ENCODE peak calls at places on chromosome 13, in eight cellular contexts. O is cardiac muscle cell, J is A549, P is fibroblast of the aortic adventitia, V is lung, C is heart right ventricle, U is cardiac fibroblast, L is fibroblast of lung. I is an unnamed sample.

GRCh38 chr13:45325806-45326205 is 15.2 kb downstream of the TPT1 start:
- DNase-seq in O (peak), J (no peak), P (peak), V (no peak), C (peak), U (peak), L (peak), I (peak)

GRCh38 chr13:84760956-84761355 is 878.7 kb upstream of the SLITRK1 start:
- DNase-seq in O (no peak), J (no peak), P (no peak), V (no peak), C (no peak), U (no peak), L (no peak), I (no peak)

GRCh38 chr13:32314271-32314967 is 744 bp downstream of the ZAR1L start:
- DNase-seq in O (no peak), J (no peak), P (no peak), V (peak), C (peak), U (no peak), L (no peak), I (no peak)

GRCh38 chr13:77810891-77811290 is 107.7 kb downstream of the EDNRB start:
- DNase-seq in O (no peak), J (no peak), P (no peak), V (no peak), C (no peak), U (no peak), L (no peak), I (no peak)

GRCh38 chr13:94703271-94703670 is 9.1 kb downstream of the SOX21 start:
- DNase-seq in O (no peak), J (no peak), P (no peak), V (no peak), C (no peak), U (no peak), L (no peak), I (no peak)

GRCh38 chr13:60583196-60583908 is 186.3 kb downstream of the TDRD3 start:
- DNase-seq in O (peak), J (no peak), P (peak), V (no peak), C (no peak), U (peak), L (peak), I (peak)

GRCh38 chr13:43662976-43663375 is 123.8 kb downstream of the ENOX1 start:
- DNase-seq in O (no peak), J (no peak), P (no peak), V (no peak), C (no peak), U (no peak), L (peak), I (peak)

GRCh38 chr13:25857830-25858229 is 194.0 kb downstream of the SHISA2 start:
- DNase-seq in O (no peak), J (no peak), P (no peak), V (no peak), C (no peak), U (no peak), L (no peak), I (no peak)

GRCh38 chr13:50125306-50125555 is 110.0 kb downstream of the KCNRG start:
- DNase-seq in O (no peak), J (no peak), P (no peak), V (no peak), C (no peak), U (no peak), L (no peak), I (no peak)

GRCh38 chr13:113794764-113795173 is 35.7 kb downstream of the TMEM255B start:
- DNase-seq in O (no peak), J (no peak), P (no peak), V (no peak), C (no peak), U (no peak), L (no peak), I (no peak)

GRCh38 chr13:93230466-93230865 is 3.9 kb downstream of the GPC6 start:
- DNase-seq in O (peak), J (no peak), P (peak), V (no peak), C (no peak), U (peak), L (peak), I (peak)

GRCh38 chr13:76884571-76885202 is 1.5 kb downstream of the KCTD12 start:
- DNase-seq in O (peak), J (no peak), P (peak), V (no peak), C (no peak), U (peak), L (peak), I (peak)

GRCh38 chr13:104114111-104114510 is 1047.9 kb upstream of the SLC10A2 start:
- DNase-seq in O (peak), J (no peak), P (no peak), V (no peak), C (no peak), U (peak), L (peak), I (peak)

GRCh38 chr13:113625965-113626661 is 31.9 kb downstream of the ATP4B start:
- DNase-seq in O (peak), J (no peak), P (peak), V (no peak), C (peak), U (peak), L (peak), I (peak)

GRCh38 chr13:44653261-44653660 is 77.1 kb upstream of the TSC22D1 start:
- DNase-seq in O (no peak), J (no peak), P (peak), V (no peak), C (no peak), U (no peak), L (peak), I (peak)

GRCh38 chr13:104140557-104140956 is 1074.3 kb upstream of the SLC10A2 start:
- DNase-seq in O (peak), J (no peak), P (no peak), V (no peak), C (no peak), U (peak), L (peak), I (no peak)

GRCh38 chr13:32969516-32969941 is 46.7 kb upstream of the KL start:
- DNase-seq in O (peak), J (no peak), P (peak), V (no peak), C (no peak), U (peak), L (peak), I (peak)

GRCh38 chr13:97174638-97175037 is 47.5 kb upstream of the MBNL2 start:
- DNase-seq in O (no peak), J (no peak), P (no peak), V (no peak), C (no peak), U (no peak), L (no peak), I (no peak)

GRCh38 chr13:98459171-98459681 is 117.7 kb downstream of the STK24 start:
- DNase-seq in O (no peak), J (no peak), P (no peak), V (no peak), C (no peak), U (no peak), L (no peak), I (no peak)

GRCh38 chr13:113917096-113917495 is 53.2 kb upstream of the GAS6 start:
- DNase-seq in O (no peak), J (no peak), P (no peak), V (peak), C (no peak), U (no peak), L (no peak), I (no peak)

GRCh38 chr13:107295391-107296157 is 727.6 kb upstream of the ARGLU1 start:
- DNase-seq in O (no peak), J (no peak), P (peak), V (no peak), C (no peak), U (no peak), L (no peak), I (no peak)

GRCh38 chr13:68023838-68024581 is 793.9 kb upstream of the PCDH9 start:
- DNase-seq in O (no peak), J (no peak), P (no peak), V (no peak), C (no peak), U (no peak), L (no peak), I (no peak)

GRCh38 chr13:28324181-28324789 is 170.6 kb downstream of the FLT1 start:
- DNase-seq in O (peak), J (peak), P (peak), V (peak), C (no peak), U (peak), L (peak), I (peak)

GRCh38 chr13:102978168-102978567 is 88.0 kb downstream of the SLC10A2 start:
- DNase-seq in O (peak), J (no peak), P (no peak), V (no peak), C (no peak), U (peak), L (peak), I (peak)

GRCh38 chr13:36710396-36710795 is 36.6 kb downstream of the SERTM1 start:
- DNase-seq in O (no peak), J (no peak), P (no peak), V (no peak), C (no peak), U (no peak), L (no peak), I (no peak)

GRCh38 chr13:110214637-110215036 is 92.3 kb downstream of the COL4A1 start:
- DNase-seq in O (peak), J (no peak), P (no peak), V (no peak), C (no peak), U (no peak), L (peak), I (no peak)

DNA sequence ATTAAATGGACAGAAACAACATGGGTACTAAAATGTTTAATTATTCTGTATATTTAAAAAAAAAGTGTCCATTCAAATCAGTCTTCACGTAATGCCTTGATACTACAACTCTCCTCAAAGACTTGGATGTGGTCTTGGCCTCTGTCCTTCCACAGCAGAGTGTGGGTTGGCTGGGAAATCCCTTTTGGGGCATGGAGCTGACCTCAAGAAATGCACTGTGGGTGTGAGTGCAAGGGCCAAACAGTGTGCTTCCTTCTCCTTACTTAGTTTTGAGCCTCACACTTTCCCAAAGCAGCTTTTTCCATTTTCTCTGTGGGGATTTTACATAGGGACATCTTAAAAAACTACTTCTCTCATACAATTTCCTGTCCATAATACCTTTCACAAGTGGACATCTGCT is 607.4 kb downstream of the EFNB2 start:
- DNase-seq in O (no peak), J (no peak), P (no peak), V (no peak), C (no peak), U (no peak), L (no peak), I (no peak)
- TF ChIP-seq CTCF in O (no peak), J (no peak), P (no peak), V (no peak), C (no peak), U (no peak), L (no peak), I (no peak)

GRCh38 chr13:42612021-42612765 is 38.2 kb downstream of the TNFSF11 start:
- DNase-seq in O (no peak), J (no peak), P (no peak), V (no peak), C (no peak), U (peak), L (no peak), I (no peak)
- H3K4me3 ChIP-seq in O (no peak), J (no peak), P (no peak), V (no peak), C (no peak), U (no peak), L (no peak), I (no peak)

GRCh38 chr13:83150616-83151307 is 731.5 kb downstream of the SLITRK1 start:
- DNase-seq in O (peak), J (no peak), P (peak), V (no peak), C (no peak), U (peak), L (peak), I (peak)
- TF ChIP-seq CTCF in O (no peak), J (no peak), P (no peak), V (no peak), C (no peak), U (no peak), L (no peak), I (no peak)

GRCh38 chr13:21297452-21297851 is 121.0 kb downstream of the MRPL57 start:
- DNase-seq in O (no peak), J (no peak), P (no peak), V (no peak), C (no peak), U (peak), L (no peak), I (no peak)
- H3K4me3 ChIP-seq in O (no peak), J (peak), P (peak), V (no peak), C (peak), U (no peak), L (peak), I (peak)

I was measured in foreskin fibroblast.